ENCODE peak calls at places on chromosome 9, in nine cellular contexts. E is AG10803, K is AG04450, G is MM.1S, P is suprapubic skin, I is OCI-LY7, N is IMR-90, U is right atrium auricular region, M is fibroblast of the aortic adventitia. Y is an unnamed sample.

GRCh38 chr9:37986771-37987258 is 82.2 kb downstream of the SHB start:
- DNase-seq in U (no peak), P (no peak), M (no peak), G (no peak), I (no peak), N (no peak), E (no peak), K (no peak), Y (no peak)

GRCh38 chr9:94870793-94871558 is 144.5 kb downstream of the AOPEP start:
- DNase-seq in E (peak), N (no peak), M (peak), I (no peak), K (no peak), P (no peak), U (no peak), G (peak), Y (no peak)

GRCh38 chr9:114953917-114954316 is 23.5 kb upstream of the TNFSF8 start:
- DNase-seq in U (peak), E (peak), P (no peak), N (peak), M (peak), I (no peak), G (no peak), K (peak), Y (peak)

GRCh38 chr9:37663926-37664325 is 13.2 kb downstream of the FRMPD1 start:
- DNase-seq in N (no peak), M (no peak), K (no peak), G (no peak), P (no peak), U (no peak), I (no peak), E (no peak), Y (no peak)

GRCh38 chr9:115135786-115136185 is 17.8 kb upstream of the TNC start:
- DNase-seq in P (no peak), G (no peak), N (peak), U (no peak), E (peak), K (no peak), I (no peak), M (peak), Y (peak)

GRCh38 chr9:30235564-30235963 is 2148.9 kb upstream of the ACO1 start:
- DNase-seq in I (no peak), M (no peak), K (no peak), G (no peak), E (no peak), P (no peak), N (no peak), U (no peak), Y (no peak)

GRCh38 chr9:105332471-105332870 is 88.0 kb downstream of the SLC44A1 start:
- DNase-seq in P (no peak), I (no peak), U (no peak), K (no peak), G (no peak), M (peak), N (peak), E (peak), Y (peak)

GRCh38 chr9:129481824-129482511 is 138.9 kb downstream of the C9orf50 start:
- DNase-seq in E (peak), U (no peak), P (no peak), I (no peak), N (no peak), K (no peak), G (no peak), M (no peak), Y (peak)

GRCh38 chr9:26043431-26043830 is 365.2 kb upstream of the TUSC1 start:
- DNase-seq in E (peak), N (no peak), M (no peak), G (no peak), U (no peak), I (no peak), P (no peak), K (no peak), Y (no peak)

GRCh38 chr9:104872959-104873850 is 54.8 kb downstream of the ABCA1 start:
- DNase-seq in P (no peak), M (peak), U (peak), I (no peak), N (peak), E (peak), G (no peak), K (peak), Y (peak)

GRCh38 chr9:126009047-126009446 is 261.9 kb downstream of the PBX3 start:
- DNase-seq in N (no peak), U (no peak), M (no peak), P (no peak), I (peak), G (no peak), K (no peak), E (no peak), Y (peak)

GRCh38 chr9:93869863-93870262 is 85.3 kb downstream of the BARX1 start:
- DNase-seq in P (no peak), I (no peak), E (no peak), K (no peak), U (no peak), G (no peak), M (no peak), N (no peak), Y (no peak)

GRCh38 chr9:137666505-137666809 is 47.7 kb downstream of the EHMT1 start:
- DNase-seq in I (no peak), P (no peak), M (no peak), U (no peak), K (no peak), N (no peak), G (no peak), E (no peak), Y (no peak)

GRCh38 chr9:12748016-12748415 is 26.8 kb upstream of the LURAP1L start:
- DNase-seq in U (no peak), N (peak), I (no peak), K (no peak), P (no peak), M (peak), E (peak), G (no peak), Y (peak)

GRCh38 chr9:128094166-128094949 is 26.3 kb downstream of the SLC25A25 start:
- DNase-seq in I (peak), K (peak), U (peak), M (peak), G (no peak), N (peak), P (peak), E (peak), Y (peak)

GRCh38 chr9:114924327-114924726 is 6.1 kb downstream of the TNFSF8 start:
- DNase-seq in E (no peak), G (peak), M (no peak), P (no peak), K (no peak), U (no peak), N (no peak), I (peak), Y (no peak)

GRCh38 chr9:136686794-136687711 is at the start of gene AGPAT2:
- DNase-seq in K (no peak), E (peak), M (peak), N (peak), U (peak), P (peak), G (no peak), I (peak), Y (no peak)

GRCh38 chr9:36486454-36486932 is 86.2 kb upstream of the MELK start:
- DNase-seq in I (no peak), G (peak), K (no peak), E (peak), P (no peak), M (peak), U (no peak), N (peak), Y (peak)

GRCh38 chr9:93646640-93647178 is 70.3 kb downstream of the PHF2 start:
- DNase-seq in G (no peak), N (no peak), M (no peak), U (no peak), K (no peak), P (peak), I (no peak), E (no peak), Y (no peak)

GRCh38 chr9:125700791-125701190 is 6.2 kb downstream of the MAPKAP1 start:
- DNase-seq in K (no peak), N (peak), M (peak), G (no peak), E (peak), U (no peak), I (no peak), P (no peak), Y (peak)

GRCh38 chr9:87812375-87813118 is 70.1 kb upstream of the SPATA31E1 start:
- DNase-seq in U (no peak), I (peak), E (peak), M (peak), K (peak), N (peak), G (no peak), P (no peak), Y (peak)

GRCh38 chr9:34984049-34984448 is 5.5 kb upstream of the DNAJB5 start:
- DNase-seq in K (no peak), N (peak), M (peak), E (no peak), U (no peak), P (no peak), G (peak), I (peak), Y (peak)

GRCh38 chr9:93648836-93649235 is 72.5 kb downstream of the PHF2 start:
- DNase-seq in G (no peak), E (no peak), K (no peak), M (no peak), P (peak), N (no peak), U (peak), I (no peak), Y (no peak)

GRCh38 chr9:130450344-130451003 is 5.7 kb downstream of the ASS1 start:
- DNase-seq in M (no peak), I (no peak), P (no peak), K (no peak), E (no peak), N (no peak), U (no peak), G (no peak), Y (no peak)

GRCh38 chr9:18675345-18675744 is 201.4 kb downstream of the ADAMTSL1 start:
- DNase-seq in U (no peak), E (peak), P (no peak), M (peak), I (no peak), K (no peak), N (peak), G (no peak), Y (peak)

GRCh38 chr9:98521141-98521540 is 187.6 kb downstream of the GABBR2 start:
- DNase-seq in P (no peak), G (no peak), E (peak), U (no peak), M (peak), I (no peak), K (no peak), N (peak), Y (peak)

GRCh38 chr9:132946624-132947295 is 2.3 kb upstream of the TSC1 start:
- DNase-seq in G (no peak), N (peak), K (no peak), M (peak), P (no peak), U (no peak), I (no peak), E (peak), Y (peak)

GRCh38 chr9:125461501-125462190 is 200.0 kb downstream of the GAPVD1 start:
- DNase-seq in U (no peak), G (no peak), M (no peak), I (no peak), E (no peak), N (no peak), K (no peak), P (no peak), Y (no peak)

GRCh38 chr9:134930404-134930803 is 12.7 kb upstream of the FCN1 start:
- DNase-seq in M (no peak), U (no peak), P (no peak), N (no peak), K (no peak), I (peak), G (no peak), E (no peak), Y (no peak)

GRCh38 chr9:69476016-69476415 is 151.0 kb downstream of the ENTREP1 start:
- DNase-seq in E (no peak), M (no peak), N (no peak), I (no peak), K (no peak), P (no peak), G (peak), U (no peak), Y (no peak)

GRCh38 chr9:110115341-110115820 is 92.6 kb downstream of the C9orf152 start:
- DNase-seq in K (no peak), N (peak), I (no peak), G (no peak), U (no peak), P (no peak), M (peak), E (peak), Y (peak)
- H3K4me3 ChIP-seq in K (no peak), N (no peak), I (no peak), G (no peak), U (no peak), P (no peak), M (no peak), E (no peak), Y (no peak)

GRCh38 chr9:31541626-31542025 is 842.8 kb upstream of the ACO1 start:
- DNase-seq in E (no peak), I (no peak), U (no peak), N (no peak), M (no peak), G (no peak), K (no peak), P (no peak), Y (no peak)

DNA sequence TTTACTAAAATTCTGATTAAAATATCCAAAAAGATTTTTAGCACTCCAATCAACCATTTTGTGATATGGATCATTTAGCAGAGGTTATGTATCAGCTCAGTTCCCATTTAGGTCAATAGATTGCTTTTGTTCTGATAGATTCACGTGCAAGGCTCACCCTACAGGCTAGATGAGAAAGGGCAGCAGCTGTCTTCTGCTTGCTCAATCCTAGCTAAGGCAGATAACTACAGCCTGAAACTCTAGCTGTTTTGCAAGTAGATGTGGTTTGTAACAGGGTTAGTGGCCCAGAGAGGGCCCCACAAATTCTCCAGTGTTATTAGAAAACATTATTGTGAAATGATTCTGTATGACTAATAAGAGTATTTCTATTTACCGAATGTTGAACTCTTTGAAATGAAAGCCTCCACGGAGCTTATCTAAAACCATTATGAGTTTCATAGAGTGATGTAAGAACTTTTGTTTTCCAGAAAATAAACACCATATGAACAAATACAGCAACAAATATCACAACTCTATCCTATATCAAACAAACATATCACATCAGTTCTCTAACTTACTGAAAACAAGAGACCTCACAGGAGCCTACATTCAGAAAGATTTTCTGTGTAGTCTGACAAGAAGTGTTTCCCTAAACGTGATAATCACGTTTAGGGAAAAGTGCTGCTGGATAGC is 841.9 kb upstream of the ACO1 start:
- DNase-seq in U (peak), G (peak), E (no peak), N (peak), M (peak), K (no peak), P (no peak), I (peak), Y (peak)
- TF ChIP-seq CTCF in U (peak), G (peak), E (no peak), N (no peak), M (peak), K (peak), P (peak), I (peak), Y (peak)

GRCh38 chr9:272251-273213 is 57.9 kb downstream of the DOCK8 start:
- DNase-seq in U (no peak), K (no peak), E (no peak), G (peak), I (peak), M (no peak), N (no peak), P (no peak), Y (no peak)
- H3K4me3 ChIP-seq in U (no peak), K (no peak), E (no peak), G (peak), I (peak), M (no peak), N (no peak), P (no peak), Y (no peak)

DNA sequence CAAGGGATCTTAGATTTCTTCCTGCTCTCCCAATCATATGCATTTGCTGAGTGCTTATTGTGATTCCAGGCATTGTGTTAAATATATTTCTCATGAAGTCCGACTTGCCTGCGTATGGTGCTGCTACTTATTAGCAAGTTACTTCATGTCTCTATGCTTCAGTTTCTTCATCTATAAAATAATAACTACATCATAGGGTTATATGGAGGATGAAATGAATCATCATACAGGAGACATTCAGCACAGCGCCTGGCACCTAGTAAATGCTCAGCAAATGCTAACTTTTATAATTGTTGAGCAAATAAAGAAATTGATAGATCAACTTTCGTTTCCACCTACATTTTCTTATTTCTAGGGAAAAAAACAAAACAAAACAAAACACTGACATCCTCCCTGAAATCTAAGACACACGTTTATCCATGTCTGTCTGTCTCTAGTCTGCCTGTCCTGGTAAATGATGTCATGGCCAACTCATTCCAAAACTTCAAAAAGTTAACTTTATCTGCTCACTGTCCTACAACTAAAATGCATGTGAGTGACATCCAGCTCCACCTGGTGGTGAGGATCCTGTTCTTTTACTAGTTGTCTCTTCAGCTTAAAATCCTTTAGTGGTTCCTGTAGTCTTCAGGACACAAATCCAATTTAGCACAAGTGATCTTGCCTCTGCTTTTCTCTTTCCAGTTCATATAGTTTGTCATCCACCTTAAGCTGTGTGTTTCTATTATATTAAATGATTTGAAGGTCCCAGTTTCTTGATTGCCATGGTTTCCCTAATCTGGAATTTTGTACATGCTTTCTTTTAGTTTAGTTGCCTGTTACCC is 27.7 kb downstream of the PPP3R2 start:
- DNase-seq in N (peak), E (peak), I (peak), U (no peak), K (no peak), P (no peak), G (peak), M (peak), Y (peak)
- TF ChIP-seq CTCF in N (peak), E (peak), I (peak), U (peak), K (peak), P (peak), G (peak), M (peak), Y (peak)

Y was measured in fibroblast of mammary gland.